ENCODE peak calls at places on chromosomes 5 and 9, in five cellular contexts. One of them, this sample, is unnamed.

GRCh38 chr5:150946351-150946905 is 41.6 kb upstream of the ZNF300 start:
- DNase-seq in mesenchymal stem cell: no peak
- DNase-seq in H9: no peak
- DNase-seq in neuronal stem cell: no peak
- DNase-seq in H1: no peak
- DNase-seq in this sample: peak; percentile 1

GRCh38 chr9:95107976-95108375 is 209.5 kb downstream of the FANCC start:
- DNase-seq in neuronal stem cell: no peak
- DNase-seq in mesenchymal stem cell: no peak
- DNase-seq in H1: no peak
- DNase-seq in H9: no peak
- DNase-seq in this sample: no peak

GRCh38 chr9:135563039-135563476 is 1.5 kb downstream of the PAEP start:
- DNase-seq in mesenchymal stem cell: no peak
- DNase-seq in H1: no peak
- DNase-seq in H9: no peak
- DNase-seq in neuronal stem cell: no peak
- DNase-seq in this sample: no peak

GRCh38 chr5:99004960-99005359 is 76.2 kb upstream of the CHD1 start:
- DNase-seq in H1: no peak
- DNase-seq in mesenchymal stem cell: no peak
- DNase-seq in H9: no peak
- DNase-seq in neuronal stem cell: no peak
- DNase-seq in this sample: peak; percentile 8

GRCh38 chr5:61866930-61867329 is 439.1 kb upstream of the KIF2A start:
- DNase-seq in H9: no peak
- DNase-seq in mesenchymal stem cell: peak; percentile 69
- DNase-seq in H1: no peak
- DNase-seq in neuronal stem cell: no peak
- DNase-seq in this sample: no peak

GRCh38 chr9:78902051-78902450 is 605.1 kb downstream of the PSAT1 start:
- DNase-seq in neuronal stem cell: no peak
- DNase-seq in H1: no peak
- DNase-seq in mesenchymal stem cell: no peak
- DNase-seq in H9: no peak
- DNase-seq in this sample: no peak

GRCh38 chr5:178277866-178278265 is 45.3 kb upstream of the PHYKPL start:
- DNase-seq in mesenchymal stem cell: no peak
- DNase-seq in neuronal stem cell: no peak
- DNase-seq in H9: no peak
- DNase-seq in H1: no peak
- DNase-seq in this sample: no peak

GRCh38 chr5:171272996-171273970 is 35.8 kb upstream of the TLX3 start:
- DNase-seq in neuronal stem cell: peak; percentile 3
- DNase-seq in mesenchymal stem cell: peak; percentile 16
- DNase-seq in H9: peak; percentile 56
- DNase-seq in H1: peak; percentile 33
- DNase-seq in this sample: peak; percentile 82

GRCh38 chr9:129816501-129817435 is 7.2 kb downstream of the TOR1A start:
- DNase-seq in H9: no peak
- DNase-seq in mesenchymal stem cell: no peak
- DNase-seq in H1: no peak
- DNase-seq in neuronal stem cell: no peak
- DNase-seq in this sample: no peak

GRCh38 chr9:127049581-127049980 is 72.9 kb downstream of the ANGPTL2 start:
- DNase-seq in H9: no peak
- DNase-seq in mesenchymal stem cell: peak; percentile 25
- DNase-seq in H1: no peak
- DNase-seq in neuronal stem cell: no peak
- DNase-seq in this sample: no peak

GRCh38 chr9:5971740-5972139 is 43.7 kb downstream of the RANBP6 start:
- DNase-seq in neuronal stem cell: no peak
- DNase-seq in mesenchymal stem cell: no peak
- DNase-seq in H1: no peak
- DNase-seq in H9: no peak
- DNase-seq in this sample: no peak

GRCh38 chr5:60161340-60161934 is 267.9 kb upstream of the PDE4D start:
- DNase-seq in neuronal stem cell: no peak
- DNase-seq in H1: no peak
- DNase-seq in mesenchymal stem cell: peak; percentile 40
- DNase-seq in H9: no peak
- DNase-seq in this sample: peak; percentile 15

GRCh38 chr5:105752801-105753200 is 1917.9 kb downstream of the EFNA5 start:
- DNase-seq in neuronal stem cell: no peak
- DNase-seq in H9: no peak
- DNase-seq in mesenchymal stem cell: peak; percentile 2
- DNase-seq in H1: no peak
- DNase-seq in this sample: no peak

GRCh38 chr5:110159202-110159601 is 469.5 kb downstream of the MAN2A1 start:
- DNase-seq in mesenchymal stem cell: peak; percentile 41
- DNase-seq in H9: no peak
- DNase-seq in H1: no peak
- DNase-seq in neuronal stem cell: no peak
- DNase-seq in this sample: peak; percentile 68

GRCh38 chr9:21110708-21111576 is 30.7 kb downstream of the IFNW1 start:
- DNase-seq in neuronal stem cell: peak; percentile 76
- DNase-seq in H9: no peak
- DNase-seq in mesenchymal stem cell: peak; percentile 78
- DNase-seq in H1: no peak
- DNase-seq in this sample: peak; percentile 88

GRCh38 chr9:121599872-121600585 is 51.4 kb upstream of the DAB2IP start:
- DNase-seq in neuronal stem cell: no peak
- DNase-seq in H1: no peak
- DNase-seq in mesenchymal stem cell: no peak
- DNase-seq in H9: no peak
- DNase-seq in this sample: no peak

GRCh38 chr5:135308752-135309151 is 90.3 kb downstream of the MACROH2A1 start:
- DNase-seq in H9: no peak
- DNase-seq in H1: no peak
- DNase-seq in mesenchymal stem cell: peak; percentile 91
- DNase-seq in neuronal stem cell: no peak
- DNase-seq in this sample: no peak

GRCh38 chr5:149447373-149448367 is 68.6 kb upstream of the IL17B start:
- DNase-seq in neuronal stem cell: no peak
- DNase-seq in H1: no peak
- DNase-seq in mesenchymal stem cell: peak; percentile 47
- DNase-seq in H9: no peak
- DNase-seq in this sample: no peak

GRCh38 chr9:65458465-65458864 is 173.5 kb upstream of the FOXD4L5 start:
- DNase-seq in mesenchymal stem cell: no peak
- DNase-seq in H9: no peak
- DNase-seq in neuronal stem cell: no peak
- DNase-seq in H1: no peak
- DNase-seq in this sample: no peak
- H2BK12ac ChIP-seq in mesenchymal stem cell: no peak overlapping the region
- H2BK12ac ChIP-seq in H9: no peak overlapping the region
- H2BK12ac ChIP-seq in neuronal stem cell: no peak overlapping the region
- H2BK12ac ChIP-seq in H1: no peak overlapping the region
- H2BK12ac ChIP-seq in this sample: no peak overlapping the region

DNA sequence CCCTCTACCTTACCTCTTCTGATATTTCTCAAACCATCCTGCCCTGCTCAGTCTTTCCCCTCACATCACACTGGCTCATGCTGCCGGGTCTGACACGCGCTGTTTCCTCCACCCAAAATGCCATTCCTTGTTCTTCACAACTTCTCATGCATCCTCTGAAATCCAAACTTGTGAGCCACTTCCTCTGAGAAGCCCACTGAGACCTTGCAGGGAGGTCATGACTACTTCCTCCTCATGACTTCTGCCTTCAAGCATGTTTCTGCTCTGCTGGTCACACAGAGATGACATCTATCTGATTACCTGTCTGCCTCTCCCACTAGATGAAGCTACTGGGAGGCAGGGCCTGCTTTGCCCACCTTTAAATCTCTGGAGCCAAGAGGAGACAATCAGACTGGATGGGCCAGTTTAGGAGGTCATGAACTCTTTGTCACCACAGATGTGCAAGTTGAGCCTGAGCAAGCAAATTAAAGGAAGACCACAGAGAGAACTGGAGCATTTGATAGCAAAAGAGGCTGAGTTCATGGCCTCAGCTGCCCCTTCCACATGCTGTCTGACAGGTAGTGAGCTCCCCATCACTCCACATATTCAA is 119.8 kb upstream of the TBC1D2 start:
- DNase-seq in H1: no peak
- DNase-seq in mesenchymal stem cell: peak; percentile 34
- DNase-seq in H9: no peak
- DNase-seq in neuronal stem cell: no peak
- DNase-seq in this sample: peak; percentile 82
- H2AK5ac ChIP-seq in H1: no peak overlapping the region
- H2AK5ac ChIP-seq in mesenchymal stem cell: peak overlapping the region; percentile 34
- H2AK5ac ChIP-seq in H9: no peak overlapping the region
- H2AK5ac ChIP-seq in neuronal stem cell: no peak overlapping the region
- H2AK5ac ChIP-seq in this sample: no peak overlapping the region

DNA sequence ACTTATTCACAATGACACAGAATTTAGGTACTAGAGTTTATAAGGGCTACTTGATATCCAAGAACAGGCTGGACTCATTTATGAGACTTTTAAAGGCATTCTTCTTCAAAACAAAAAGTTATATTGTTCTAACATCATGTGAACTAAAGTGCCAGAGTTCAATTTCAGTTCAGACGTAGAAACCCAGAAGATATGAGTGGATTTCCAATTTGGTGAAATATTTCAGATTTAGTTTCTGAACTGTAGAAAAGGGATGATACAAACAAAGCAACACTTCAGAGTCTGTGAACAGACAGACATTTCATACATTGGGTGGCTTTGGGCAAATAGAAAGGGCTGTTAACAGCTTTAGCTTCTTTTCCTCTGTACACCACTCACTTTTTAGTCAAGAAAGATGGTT is 384.0 kb downstream of the NR2F1-AS1 start:
- DNase-seq in H1: no peak
- DNase-seq in neuronal stem cell: no peak
- DNase-seq in mesenchymal stem cell: no peak
- DNase-seq in H9: no peak
- DNase-seq in this sample: no peak
- H2BK12ac ChIP-seq in H1: no peak overlapping the region
- H2BK12ac ChIP-seq in neuronal stem cell: no peak overlapping the region
- H2BK12ac ChIP-seq in mesenchymal stem cell: no peak overlapping the region
- H2BK12ac ChIP-seq in H9: no peak overlapping the region
- H2BK12ac ChIP-seq in this sample: no peak overlapping the region

GRCh38 chr5:1637639-1638481 is 114.1 kb upstream of the LPCAT1 start:
- DNase-seq in neuronal stem cell: no peak
- DNase-seq in H9: no peak
- DNase-seq in mesenchymal stem cell: no peak
- DNase-seq in H1: no peak
- DNase-seq in this sample: no peak

GRCh38 chr5:1638658-1639400 is 115.1 kb upstream of the LPCAT1 start:
- DNase-seq in H9: no peak
- DNase-seq in neuronal stem cell: no peak
- DNase-seq in H1: no peak
- DNase-seq in mesenchymal stem cell: no peak
- DNase-seq in this sample: no peak

GRCh38 chr5:1636981-1637638 is 113.3 kb upstream of the LPCAT1 start:
- DNase-seq in H9: no peak
- DNase-seq in H1: no peak
- DNase-seq in neuronal stem cell: no peak
- DNase-seq in mesenchymal stem cell: no peak
- DNase-seq in this sample: no peak

GRCh38 chr5:1633605-1634336 is 110.0 kb upstream of the LPCAT1 start:
- DNase-seq in H9: peak; percentile 89
- DNase-seq in mesenchymal stem cell: peak; percentile 70
- DNase-seq in H1: peak; percentile 50
- DNase-seq in neuronal stem cell: peak; percentile 71
- DNase-seq in this sample: peak; percentile 38

DNA sequence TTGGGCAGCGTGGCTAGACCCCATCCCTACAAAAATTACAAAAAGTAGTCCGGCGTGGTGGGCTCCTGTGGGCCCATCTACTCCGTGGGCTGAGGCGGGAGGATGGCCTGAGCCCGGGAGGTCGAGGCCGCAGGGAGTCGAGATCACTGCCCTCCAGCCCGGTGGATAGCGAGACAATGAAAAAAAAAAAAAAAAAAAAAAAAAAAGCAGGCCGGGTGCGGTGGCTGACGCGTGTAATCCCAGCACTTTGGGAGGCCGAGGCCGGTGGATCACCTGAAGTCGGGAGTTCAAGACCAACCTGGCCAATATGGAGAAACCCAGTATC is 110.5 kb upstream of the LPCAT1 start:
- DNase-seq in H1: no peak
- DNase-seq in neuronal stem cell: no peak
- DNase-seq in H9: no peak
- DNase-seq in mesenchymal stem cell: no peak
- DNase-seq in this sample: no peak
- H2AK5ac ChIP-seq in H1: no peak overlapping the region
- H2AK5ac ChIP-seq in neuronal stem cell: peak overlapping the region; percentile 83
- H2AK5ac ChIP-seq in H9: no peak overlapping the region
- H2AK5ac ChIP-seq in mesenchymal stem cell: no peak overlapping the region
- H2AK5ac ChIP-seq in this sample: peak overlapping the region; percentile 60

GRCh38 chr5:155978805-155979204 is 348.2 kb upstream of the SGCD start:
- DNase-seq in H9: no peak
- DNase-seq in neuronal stem cell: no peak
- DNase-seq in H1: no peak
- DNase-seq in mesenchymal stem cell: no peak
- DNase-seq in this sample: no peak

GRCh38 chr5:155969510-155969909 is 357.5 kb upstream of the SGCD start:
- DNase-seq in neuronal stem cell: no peak
- DNase-seq in mesenchymal stem cell: no peak
- DNase-seq in H1: no peak
- DNase-seq in H9: no peak
- DNase-seq in this sample: no peak

DNA sequence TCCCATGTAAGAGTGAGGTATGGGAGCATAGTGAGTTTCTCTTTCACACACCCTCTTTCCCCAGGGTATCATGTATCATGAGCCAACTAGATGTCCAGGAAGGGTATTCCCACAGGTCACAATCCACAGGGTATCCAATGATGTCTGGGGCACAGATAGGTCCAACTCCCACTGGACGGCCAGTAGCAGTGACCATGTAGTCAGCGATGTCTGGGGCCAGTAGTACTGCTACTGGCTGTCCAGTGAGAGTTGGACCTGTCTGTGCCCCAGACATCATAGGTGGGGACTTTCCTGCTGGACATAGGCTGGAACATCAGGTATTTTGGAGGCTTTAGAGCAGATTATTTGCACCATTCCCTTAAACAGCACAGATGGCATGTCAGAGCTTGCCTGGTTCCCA is 352.6 kb upstream of the SGCD start:
- DNase-seq in H9: no peak
- DNase-seq in neuronal stem cell: no peak
- DNase-seq in H1: no peak
- DNase-seq in mesenchymal stem cell: no peak
- DNase-seq in this sample: no peak
- H2BK12ac ChIP-seq in H9: no peak overlapping the region
- H2BK12ac ChIP-seq in neuronal stem cell: no peak overlapping the region
- H2BK12ac ChIP-seq in H1: no peak overlapping the region
- H2BK12ac ChIP-seq in mesenchymal stem cell: no peak overlapping the region
- H2BK12ac ChIP-seq in this sample: no peak overlapping the region

GRCh38 chr9:27179245-27179870 is 70.3 kb downstream of the TEK start:
- DNase-seq in mesenchymal stem cell: peak; percentile 75
- DNase-seq in neuronal stem cell: no peak
- DNase-seq in H9: no peak
- DNase-seq in H1: no peak
- DNase-seq in this sample: no peak
- H2AK5ac ChIP-seq in mesenchymal stem cell: no peak overlapping the region
- H2AK5ac ChIP-seq in neuronal stem cell: no peak overlapping the region
- H2AK5ac ChIP-seq in H9: no peak overlapping the region
- H2AK5ac ChIP-seq in H1: no peak overlapping the region
- H2AK5ac ChIP-seq in this sample: no peak overlapping the region

This sample was measured in trophoblast cell.